ENCODE peak calls at places on chromosomes 7 and 10, in seven cellular contexts. J is esophagus squamous epithelium; H is A673; K is upper lobe of right lung; A is adipocyte; W is K562; R is CD8-positive, alpha-beta memory T cell. T is an unnamed sample. For H3K9me3, the result is how much of the 10 kb centered on the place peaks cover.

GRCh38 chr7:99928994-99929729 is at the start of gene GJC3:
- DNase-seq in J (no peak), H (peak), K (peak), A (peak), W (peak), R (no peak), T (peak)

GRCh38 chr7:44307905-44308740 is 17.3 kb downstream of the CAMK2B start:
- DNase-seq in J (no peak), H (no peak), K (peak), A (no peak), W (peak), R (no peak), T (no peak)

GRCh38 chr7:152312316-152312715 is 123.5 kb downstream of the KMT2C start:
- DNase-seq in J (no peak), H (no peak), K (no peak), A (no peak), W (no peak), R (no peak), T (no peak)

GRCh38 chr7:42237891-42238531 is 1.0 kb upstream of the GLI3 start:
- DNase-seq in J (no peak), H (peak), K (peak), A (peak), W (peak), R (no peak), T (no peak)

GRCh38 chr7:132451161-132451560 is 125.1 kb downstream of the PLXNA4 start:
- DNase-seq in J (no peak), H (no peak), K (no peak), A (no peak), W (no peak), R (peak), T (no peak)

GRCh38 chr7:129702761-129703338 is 91.3 kb downstream of the NRF1 start:
- DNase-seq in J (no peak), H (no peak), K (no peak), A (peak), W (no peak), R (no peak), T (no peak)

GRCh38 chr7:26898917-26899316 is 34.5 kb upstream of the SKAP2 start:
- DNase-seq in J (no peak), H (no peak), K (no peak), A (no peak), W (no peak), R (no peak), T (no peak)

GRCh38 chr7:123823898-123824753 is 20.8 kb upstream of the HYAL4 start:
- DNase-seq in J (no peak), H (no peak), K (no peak), A (no peak), W (no peak), R (no peak), T (no peak)

GRCh38 chr10:24206926-24207701 is 1.8 kb upstream of the KIAA1217 start:
- DNase-seq in J (no peak), H (no peak), K (no peak), A (no peak), W (no peak), R (no peak), T (no peak)

GRCh38 chr10:7577206-7577978 is 89.4 kb downstream of the ITIH5 start:
- DNase-seq in J (no peak), H (no peak), K (no peak), A (peak), W (no peak), R (no peak), T (no peak)

GRCh38 chr7:43764039-43764789 is 5.7 kb downstream of the BLVRA start:
- DNase-seq in J (no peak), H (peak), K (peak), A (no peak), W (peak), R (no peak), T (no peak)

GRCh38 chr7:116166167-116166566 is 44.2 kb upstream of the TES start:
- DNase-seq in J (no peak), H (no peak), K (no peak), A (peak), W (no peak), R (no peak), T (no peak)

GRCh38 chr10:123445336-123445735 is 220.8 kb upstream of the GPR26 start:
- DNase-seq in J (no peak), H (no peak), K (no peak), A (no peak), W (no peak), R (no peak), T (no peak)

GRCh38 chr10:90977162-90977854 is 56.4 kb upstream of the ANKRD1 start:
- DNase-seq in J (no peak), H (no peak), K (no peak), A (no peak), W (no peak), R (no peak), T (no peak)

GRCh38 chr10:68871105-68871711 is 29.9 kb upstream of the DDX50 start:
- DNase-seq in J (no peak), H (peak), K (no peak), A (peak), W (peak), R (no peak), T (no peak)

GRCh38 chr10:66838656-66839055 is 87.2 kb upstream of the LRRTM3 start:
- DNase-seq in J (no peak), H (no peak), K (no peak), A (no peak), W (no peak), R (no peak), T (no peak)

GRCh38 chr7:38274927-38275326 is 1.5 kb upstream of the TARP start:
- DNase-seq in J (no peak), H (no peak), K (no peak), A (no peak), W (no peak), R (no peak), T (no peak)

GRCh38 chr10:60717852-60718251 is 60.4 kb upstream of the CDK1 start:
- DNase-seq in J (no peak), H (peak), K (no peak), A (no peak), W (no peak), R (no peak), T (no peak)

GRCh38 chr10:26367771-26368170 is 70.4 kb upstream of the APBB1IP start:
- DNase-seq in J (no peak), H (peak), K (peak), A (peak), W (peak), R (no peak), T (no peak)

GRCh38 chr10:116836087-116836486 is 13.2 kb upstream of the ENO4 start:
- DNase-seq in J (no peak), H (no peak), K (no peak), A (no peak), W (no peak), R (no peak), T (no peak)

GRCh38 chr10:30510184-30510931 is 76.4 kb downstream of the MAP3K8 start:
- DNase-seq in J (no peak), H (no peak), K (no peak), A (peak), W (peak), R (no peak), T (no peak)

GRCh38 chr10:116848032-116848911 is 1.0 kb upstream of the ENO4 start:
- DNase-seq in J (no peak), H (no peak), K (no peak), A (no peak), W (no peak), R (no peak), T (no peak)

GRCh38 chr7:54897891-54898290 is 120.9 kb upstream of the EGFR start:
- DNase-seq in J (no peak), H (no peak), K (no peak), A (no peak), W (no peak), R (no peak), T (no peak)

GRCh38 chr10:32771217-32771616 is 186.8 kb downstream of the ITGB1 start:
- DNase-seq in J (no peak), H (no peak), K (no peak), A (no peak), W (no peak), R (no peak), T (no peak)

GRCh38 chr10:27072436-27073114 is 27.7 kb downstream of the ANKRD26 start:
- DNase-seq in J (no peak), H (peak), K (no peak), A (no peak), W (peak), R (no peak), T (no peak)

GRCh38 chr7:93948873-93949272 is 27.3 kb downstream of the GNG11 start:
- DNase-seq in J (no peak), H (no peak), K (no peak), A (no peak), W (no peak), R (no peak), T (no peak)

GRCh38 chr10:21524526-21525366 is 736 bp downstream of the SKIDA1 start:
- DNase-seq in J (no peak), H (peak), K (no peak), A (peak), W (no peak), R (no peak), T (no peak)

GRCh38 chr10:119726291-119727261 is 726 bp downstream of the INPP5F start:
- DNase-seq in J (no peak), H (no peak), K (no peak), A (no peak), W (peak), R (no peak), T (peak)

GRCh38 chr7:77433901-77434300 is 17.8 kb upstream of the GSAP start:
- DNase-seq in J (no peak), H (no peak), K (no peak), A (no peak), W (no peak), R (no peak), T (no peak)

DNA sequence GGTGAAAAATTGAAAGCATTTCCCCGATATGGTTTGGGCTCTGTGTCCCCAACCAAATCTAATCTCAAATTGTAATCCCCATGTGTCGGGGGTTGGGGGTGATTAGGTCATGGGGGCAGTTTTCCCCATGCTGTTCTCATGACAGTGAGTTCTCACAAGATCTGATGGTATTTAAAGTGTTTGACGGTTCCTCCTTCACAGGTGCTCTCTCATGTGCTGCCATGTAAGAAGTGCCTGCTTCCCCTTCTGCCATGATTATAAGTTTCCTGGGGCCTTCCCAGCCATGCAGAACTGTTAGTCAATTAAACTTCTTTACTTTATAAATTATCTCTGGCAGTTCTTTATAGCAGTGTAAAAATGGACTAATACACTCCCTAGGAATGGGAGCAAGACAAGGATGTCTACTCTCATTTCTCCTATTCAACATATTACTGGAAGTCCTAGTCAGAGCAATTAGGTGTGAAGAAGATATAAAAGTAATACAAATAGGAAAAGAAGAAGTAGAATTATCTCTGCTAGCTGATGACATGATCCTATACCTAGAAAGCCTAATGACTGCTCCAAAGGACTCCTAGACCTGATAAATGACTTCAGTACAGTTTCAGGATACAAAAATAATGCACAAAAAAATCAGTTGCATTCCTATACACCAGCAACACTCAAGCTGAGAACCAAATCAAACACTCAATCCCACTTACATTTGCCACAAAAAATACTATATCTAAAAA is 260.6 kb downstream of the RNLS start:
- DNase-seq in J (no peak), H (no peak), K (no peak), A (no peak), W (no peak), R (no peak), T (no peak)
- H3K9me3 ChIP-seq in J (under half), H (under half), K (under half), A (under half), W (under half), R (under half), T (under half)

GRCh38 chr10:31683682-31684081 is 244.9 kb downstream of the ARHGAP12 start:
- DNase-seq in J (no peak), H (no peak), K (no peak), A (no peak), W (no peak), R (no peak), T (no peak)
- H3K9me3 ChIP-seq in J (under half), H (under half), K (under half), A (under half), W (under half), R (under half), T (under half)

DNA sequence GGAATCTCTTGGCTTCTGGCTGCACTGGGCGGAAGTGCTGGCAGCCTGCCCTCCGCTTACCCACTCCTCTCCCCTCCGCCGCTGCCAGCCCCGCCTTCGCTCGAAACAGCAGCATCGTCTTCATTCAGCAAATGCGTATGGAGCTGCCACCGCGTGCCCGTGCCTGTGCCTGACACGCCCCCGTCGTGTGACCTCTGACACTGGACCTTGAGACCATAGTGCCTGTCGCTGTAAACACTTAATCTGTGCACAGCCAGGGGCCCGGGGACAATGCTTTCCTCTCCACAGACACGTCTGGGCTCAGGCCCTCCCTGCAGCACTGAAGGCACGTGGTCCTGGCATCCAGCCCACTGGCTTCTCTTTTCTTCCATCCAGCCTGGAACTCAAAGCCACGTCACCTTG is 174.3 kb upstream of the PPP2R2D start:
- DNase-seq in J (no peak), H (peak), K (peak), A (no peak), W (no peak), R (no peak), T (no peak)
- H3K9me3 ChIP-seq in J (under half), H (under half), K (under half), A (under half), W (under half), R (under half), T (under half)

DNA sequence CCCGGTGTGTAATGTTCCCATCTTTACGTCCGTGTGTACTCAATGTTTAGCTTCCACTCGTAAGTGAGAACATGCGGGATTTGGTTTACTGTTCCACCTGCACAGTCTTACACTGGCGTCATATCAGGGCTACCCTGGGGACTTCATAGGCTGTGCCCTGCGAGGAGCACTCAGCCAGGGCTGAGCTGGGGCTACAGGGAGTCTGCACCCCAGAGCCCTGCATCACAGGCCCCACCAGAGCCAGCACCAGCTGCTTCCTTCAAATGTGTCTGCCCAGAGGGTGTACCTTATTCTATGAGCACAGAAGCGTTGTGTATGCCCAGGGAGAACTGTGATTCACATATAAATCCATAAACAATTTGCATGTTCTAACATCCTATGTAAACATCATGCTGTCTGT is 277.1 kb downstream of the TCERG1L start:
- DNase-seq in J (no peak), H (no peak), K (no peak), A (no peak), W (no peak), R (no peak), T (no peak)
- H3K9me3 ChIP-seq in J (under half), H (under half), K (under half), A (under half), W (under half), R (under half), T (under half)

T was measured in T-helper 17 cell.